ENCODE peak calls at places on chromosomes 3 and 15, in ten cellular contexts. X, H, R, L, P, D, S, M, U and T are unnamed samples.

GRCh38 chr15:38707802-38708671 is 143.4 kb upstream of the RASGRP1 start:
- DNase-seq in X (no peak), H (no peak), R (peak), L (peak), P (no peak), D (no peak), S (no peak), M (peak), U (peak), T (peak)

GRCh38 chr3:13367728-13368127 is 52.4 kb downstream of the NUP210 start:
- DNase-seq in X (no peak), H (no peak), R (no peak), L (no peak), P (no peak), D (no peak), S (no peak), M (no peak), U (no peak), T (no peak)

GRCh38 chr15:69149803-69150202 is 10.6 kb upstream of the GLCE start:
- DNase-seq in X (no peak), H (no peak), R (no peak), L (no peak), P (no peak), D (no peak), S (no peak), M (no peak), U (no peak), T (no peak)

GRCh38 chr3:41159581-41160189 is 39.6 kb upstream of the CTNNB1 start:
- DNase-seq in X (no peak), H (no peak), R (no peak), L (no peak), P (no peak), D (no peak), S (no peak), M (no peak), U (no peak), T (no peak)

GRCh38 chr3:58779934-58780333 is 113.4 kb upstream of the FAM3D start:
- DNase-seq in X (no peak), H (no peak), R (no peak), L (no peak), P (no peak), D (no peak), S (no peak), M (no peak), U (no peak), T (no peak)

GRCh38 chr3:85572978-85573377 is 614.2 kb downstream of the CADM2 start:
- DNase-seq in X (no peak), H (no peak), R (no peak), L (no peak), P (no peak), D (no peak), S (no peak), M (no peak), U (no peak), T (no peak)

GRCh38 chr3:27623085-27623753 is 98.9 kb downstream of the EOMES start:
- DNase-seq in X (no peak), H (no peak), R (no peak), L (no peak), P (no peak), D (no peak), S (no peak), M (no peak), U (no peak), T (no peak)

GRCh38 chr3:100245932-100246331 is 14.9 kb upstream of the TBC1D23 start:
- DNase-seq in X (no peak), H (no peak), R (no peak), L (no peak), P (no peak), D (no peak), S (no peak), M (no peak), U (no peak), T (no peak)

GRCh38 chr15:64035525-64035924 is 10.8 kb downstream of the DAPK2 start:
- DNase-seq in X (no peak), H (no peak), R (no peak), L (no peak), P (no peak), D (no peak), S (no peak), M (no peak), U (no peak), T (no peak)

GRCh38 chr15:90667063-90667754 is 49.9 kb upstream of the BLM start:
- DNase-seq in X (no peak), H (no peak), R (no peak), L (no peak), P (no peak), D (no peak), S (no peak), M (no peak), U (no peak), T (no peak)

GRCh38 chr3:14649466-14649865 is 2.1 kb upstream of the CCDC174 start:
- DNase-seq in X (no peak), H (no peak), R (no peak), L (no peak), P (no peak), D (no peak), S (no peak), M (no peak), U (no peak), T (no peak)

GRCh38 chr3:129316121-129317013 is 37.7 kb downstream of the HMCES start:
- DNase-seq in X (peak), H (peak), R (peak), L (peak), P (peak), D (peak), S (peak), M (peak), U (peak), T (peak)

DNA sequence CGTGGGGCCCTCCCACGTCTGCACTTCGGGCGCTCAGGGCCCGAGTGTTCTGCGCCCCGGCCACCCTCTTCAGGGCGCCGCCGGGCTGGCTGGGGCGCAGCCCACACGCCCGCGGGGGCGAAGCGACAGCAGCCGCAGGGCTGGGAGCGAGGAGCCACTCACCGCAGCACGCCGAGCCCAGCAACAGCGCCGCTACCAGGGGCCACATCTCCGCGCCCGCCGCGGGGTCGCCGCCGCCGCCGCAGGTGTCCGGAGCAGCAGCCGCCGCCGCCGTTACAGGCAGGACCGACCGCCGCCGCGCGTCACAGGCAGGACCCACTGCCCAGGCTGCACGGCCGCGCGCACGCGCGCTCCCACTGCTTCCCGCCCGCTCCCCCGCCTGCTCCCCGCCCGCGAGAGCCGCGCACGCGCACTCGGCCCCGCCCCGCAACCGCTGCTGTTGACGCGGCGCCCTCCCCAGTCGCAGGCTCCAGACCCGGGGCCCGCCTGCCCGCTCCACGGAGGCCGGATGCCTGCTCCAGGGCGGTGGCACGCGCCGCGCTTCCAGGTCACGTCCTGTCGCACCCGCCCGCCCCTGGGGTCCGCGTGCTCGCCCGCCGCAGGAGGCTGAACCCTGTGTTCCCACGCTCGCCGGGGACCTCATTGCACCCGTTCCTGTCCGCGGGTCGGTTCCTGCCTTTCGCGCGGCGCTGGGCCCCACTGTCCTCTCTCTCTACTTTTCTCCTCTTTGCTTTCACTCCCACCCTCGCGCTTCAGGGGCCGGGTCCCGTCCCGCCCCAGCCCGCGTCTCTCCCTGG is at the start of gene CD47:
- DNase-seq in X (peak), H (peak), R (peak), L (peak), P (peak), D (peak), S (peak), M (peak), U (peak), T (peak)
- H3K27ac ChIP-seq in X (peak), H (peak), R (peak), L (peak), P (peak), D (peak), S (peak), M (no peak), U (peak), T (peak)

GRCh38 chr3:83928391-83928790 is 1030.4 kb upstream of the CADM2 start:
- DNase-seq in X (no peak), H (no peak), R (no peak), L (no peak), P (no peak), D (no peak), S (no peak), M (peak), U (no peak), T (peak)
- TF ChIP-seq CTCF in X (no peak), H (no peak), R (no peak), L (no peak), P (no peak), D (no peak), S (no peak), M (peak), U (no peak), T (no peak)

GRCh38 chr15:44532689-44533088 is 4.3 kb upstream of the EIF3J start:
- DNase-seq in X (no peak), H (no peak), R (no peak), L (no peak), P (no peak), D (no peak), S (no peak), M (no peak), U (no peak), T (no peak)

GRCh38 chr15:44535092-44535491 is 1.9 kb upstream of the EIF3J start:
- DNase-seq in X (no peak), H (no peak), R (no peak), L (no peak), P (no peak), D (no peak), S (no peak), M (peak), U (no peak), T (no peak)

GRCh38 chr15:44529864-44530604 is 6.9 kb upstream of the EIF3J start:
- DNase-seq in X (no peak), H (peak), R (no peak), L (no peak), P (no peak), D (no peak), S (no peak), M (peak), U (no peak), T (no peak)

GRCh38 chr15:44527241-44527640 is 9.7 kb upstream of the EIF3J start:
- DNase-seq in X (no peak), H (no peak), R (no peak), L (no peak), P (no peak), D (no peak), S (no peak), M (no peak), U (no peak), T (no peak)

GRCh38 chr15:44530653-44531052 is 6.3 kb upstream of the EIF3J start:
- DNase-seq in X (no peak), H (no peak), R (no peak), L (no peak), P (no peak), D (no peak), S (no peak), M (no peak), U (no peak), T (no peak)
- TF ChIP-seq POLR2A in X (no peak), H (no peak), R (no peak), L (no peak), P (no peak), D (no peak), S (no peak), M (no peak), U (no peak), T (no peak)

GRCh38 chr3:194657439-194657838 is 14.6 kb downstream of the LSG1 start:
- DNase-seq in X (no peak), H (no peak), R (no peak), L (no peak), P (no peak), D (no peak), S (no peak), M (no peak), U (no peak), T (no peak)

GRCh38 chr3:194659778-194660177 is 12.2 kb downstream of the LSG1 start:
- DNase-seq in X (no peak), H (no peak), R (no peak), L (no peak), P (no peak), D (no peak), S (no peak), M (no peak), U (no peak), T (no peak)

GRCh38 chr3:194661374-194661773 is 10.6 kb downstream of the LSG1 start:
- DNase-seq in X (no peak), H (no peak), R (no peak), L (no peak), P (no peak), D (no peak), S (no peak), M (no peak), U (no peak), T (peak)

GRCh38 chr3:194661946-194662345 is 10.0 kb downstream of the LSG1 start:
- DNase-seq in X (no peak), H (no peak), R (no peak), L (no peak), P (no peak), D (no peak), S (no peak), M (no peak), U (no peak), T (no peak)

DNA sequence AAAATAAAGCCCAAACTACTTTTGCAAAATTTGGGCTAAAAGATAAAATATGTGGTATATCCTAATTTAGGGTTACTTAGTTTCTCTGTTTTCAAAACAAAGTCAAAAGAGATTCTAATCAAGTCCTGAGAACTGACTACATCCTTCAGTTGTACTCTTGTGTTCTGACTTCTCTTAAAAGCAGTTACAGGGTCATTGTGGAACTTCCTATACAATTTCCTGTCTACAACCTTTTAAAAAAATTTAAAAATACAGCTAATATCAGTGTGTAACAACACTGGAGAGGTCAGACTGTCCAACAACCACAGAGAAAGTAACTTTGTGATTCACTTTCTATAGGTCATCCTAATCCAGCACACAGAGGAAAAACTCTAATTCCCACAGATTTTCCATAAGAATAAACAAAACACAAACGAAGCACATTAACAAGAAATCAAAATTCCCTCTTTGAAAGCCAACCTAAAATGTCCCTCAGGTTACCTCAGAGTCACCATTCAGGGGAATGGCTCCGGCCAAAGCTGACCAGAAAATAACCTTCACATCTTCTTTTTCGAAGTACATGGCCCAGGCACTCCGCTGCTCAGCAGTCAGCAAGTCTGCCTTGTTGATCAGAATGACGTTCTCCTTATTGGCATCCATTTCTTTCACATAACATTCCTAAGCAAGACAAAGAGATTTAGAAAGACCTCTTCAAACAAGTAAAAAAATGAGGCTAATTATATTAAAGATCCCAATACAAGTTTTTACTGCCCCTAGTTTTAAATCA is 13.3 kb downstream of the LSG1 start:
- DNase-seq in X (no peak), H (no peak), R (no peak), L (no peak), P (no peak), D (no peak), S (no peak), M (no peak), U (no peak), T (no peak)
- H3K27ac ChIP-seq in X (no peak), H (peak), R (no peak), L (no peak), P (no peak), D (no peak), S (no peak), M (no peak), U (peak), T (peak)

GRCh38 chr3:33980252-33980651 is 181.8 kb downstream of the PDCD6IP start:
- DNase-seq in X (no peak), H (no peak), R (peak), L (no peak), P (no peak), D (no peak), S (no peak), M (no peak), U (peak), T (no peak)
- TF ChIP-seq CTCF in X (no peak), H (no peak), R (peak), L (peak), P (no peak), D (peak), S (no peak), M (peak), U (peak), T (no peak)

GRCh38 chr3:169965562-169965961 is 1.0 kb upstream of the SEC62 start:
- DNase-seq in X (no peak), H (no peak), R (no peak), L (no peak), P (no peak), D (no peak), S (no peak), M (no peak), U (no peak), T (no peak)

GRCh38 chr3:169964176-169964575 is 2.4 kb upstream of the SEC62 start:
- DNase-seq in X (no peak), H (no peak), R (no peak), L (no peak), P (no peak), D (no peak), S (no peak), M (no peak), U (no peak), T (no peak)

GRCh38 chr3:169968224-169968623 is 1.6 kb downstream of the SEC62 start:
- DNase-seq in X (no peak), H (no peak), R (no peak), L (no peak), P (no peak), D (no peak), S (no peak), M (no peak), U (no peak), T (no peak)

GRCh38 chr3:169966951-169967915 is 626 bp downstream of the SEC62 start:
- DNase-seq in X (no peak), H (no peak), R (peak), L (peak), P (peak), D (peak), S (peak), M (no peak), U (peak), T (peak)

DNA sequence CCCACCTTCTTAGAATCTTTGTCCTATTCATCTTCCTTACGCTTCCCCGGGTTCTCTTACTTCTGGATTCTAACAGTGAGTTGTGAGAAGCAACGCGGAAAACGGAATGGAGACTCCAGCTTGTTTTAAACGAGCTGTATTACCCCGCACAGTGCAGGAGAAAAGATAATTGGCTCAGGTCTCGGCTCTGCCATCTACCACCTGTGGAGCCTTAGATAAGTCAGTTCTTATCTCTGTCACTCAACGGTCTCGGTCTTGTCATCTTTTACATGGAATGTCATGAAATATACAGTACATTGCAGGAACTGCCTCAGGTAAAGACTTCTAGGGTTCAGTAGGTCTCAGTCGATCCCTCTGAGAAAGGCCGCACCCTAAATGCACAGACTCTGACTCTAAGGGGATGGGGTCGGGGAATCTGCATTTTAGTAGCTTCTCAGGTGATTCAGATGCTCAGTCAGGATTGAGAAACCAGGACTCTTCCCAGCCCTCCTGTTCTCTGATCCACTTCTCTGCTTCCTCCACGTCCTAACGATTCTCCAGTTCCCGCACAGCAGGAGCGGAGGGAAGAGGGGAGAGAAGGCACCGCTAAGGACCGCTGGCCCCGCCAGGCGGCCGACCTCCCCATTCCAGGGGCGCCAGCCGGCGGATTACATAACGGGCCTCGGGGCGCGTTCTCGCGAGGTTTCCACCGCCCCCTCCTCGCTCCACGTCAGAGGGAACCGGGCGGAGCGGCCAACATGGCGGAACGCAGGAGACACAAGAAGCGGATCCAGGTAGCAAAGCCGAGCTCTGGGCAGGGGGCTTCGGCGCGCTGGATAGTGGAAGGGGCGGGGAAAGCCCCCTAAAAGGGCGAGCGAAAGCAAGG is at the start of gene SEC62:
- DNase-seq in X (peak), H (peak), R (peak), L (peak), P (peak), D (peak), S (peak), M (peak), U (peak), T (peak)
- TF ChIP-seq POLR2A in X (peak), H (peak), R (peak), L (peak), P (peak), D (peak), S (peak), M (peak), U (peak), T (peak)

DNA sequence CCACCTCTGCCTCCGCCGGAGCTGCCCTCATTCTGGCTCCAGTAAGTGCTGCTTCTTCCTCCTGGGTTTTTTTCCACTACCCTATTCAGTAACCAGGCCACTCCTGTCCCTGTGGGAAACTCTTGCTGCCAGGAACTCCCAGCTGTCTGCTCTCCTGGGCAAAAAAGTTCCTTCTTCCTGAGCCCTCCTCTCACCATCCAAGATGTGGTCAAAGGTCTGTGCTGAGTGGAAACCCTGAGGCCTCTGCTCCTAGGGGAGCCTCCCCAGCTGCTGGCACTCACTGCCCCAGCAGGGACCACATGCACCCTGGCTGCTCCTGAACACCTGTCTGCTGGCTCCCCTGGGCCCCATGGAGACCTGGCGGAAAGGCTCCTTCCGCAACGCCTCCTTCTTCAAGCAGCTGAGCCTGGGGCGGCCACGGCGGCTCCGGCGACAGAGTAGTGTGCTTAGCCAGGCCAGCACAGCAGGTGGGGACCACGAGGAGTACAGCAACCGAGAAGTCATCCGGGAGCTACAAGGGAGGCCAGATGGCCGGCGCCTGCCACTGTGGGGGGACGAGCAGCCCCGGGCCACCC is 454 bp downstream of the C15orf62 start:
- DNase-seq in X (no peak), H (peak), R (no peak), L (no peak), P (no peak), D (no peak), S (no peak), M (no peak), U (peak), T (no peak)
- H3K27ac ChIP-seq in X (no peak), H (peak), R (no peak), L (peak), P (peak), D (peak), S (peak), M (no peak), U (peak), T (no peak)